ENCODE peak calls at places on chromosome 12, in four cellular contexts. H is esophagus squamous epithelium, Q is breast epithelium, C is IMR-90. D is an unnamed sample.
A peak's percentile ranks its signal among the peaks of the same experiment; 100 is the strongest.

GRCh38 chr12:114316076-114316475 is 89.9 kb downstream of the TBX5 start:
- DNase-seq in H (no peak), Q (no peak), C (peak; percentile 84), D (no peak)

GRCh38 chr12:100484178-100484886 is 10.7 kb downstream of the NR1H4 start:
- DNase-seq in H (no peak), Q (no peak), C (peak; percentile 40), D (no peak)

GRCh38 chr12:125187780-125188741 is 122.8 kb downstream of the AACS start:
- DNase-seq in H (no peak), Q (no peak), C (no peak), D (no peak)

GRCh38 chr12:51706206-51706605 is 115.2 kb downstream of the SCN8A start:
- DNase-seq in H (no peak), Q (no peak), C (no peak), D (no peak)

GRCh38 chr12:96989916-96990315 is 82.9 kb downstream of the NEDD1 start:
- DNase-seq in H (no peak), Q (no peak), C (no peak), D (no peak)

GRCh38 chr12:3727877-3728632 is 24.9 kb downstream of the CRACR2A start:
- DNase-seq in H (no peak), Q (no peak), C (peak; percentile 33), D (no peak)

GRCh38 chr12:10033783-10034381 is 3.4 kb downstream of the CLEC9A start:
- DNase-seq in H (no peak), Q (no peak), C (peak; percentile 18), D (no peak)

GRCh38 chr12:94689002-94689645 is 38.8 kb upstream of the TMCC3 start:
- DNase-seq in H (no peak), Q (no peak), C (peak; percentile 27), D (no peak)

GRCh38 chr12:47903927-47904646 is 707 bp downstream of the VDR start:
- DNase-seq in H (no peak), Q (no peak), C (peak; percentile 82), D (peak; percentile 83)

GRCh38 chr12:40146800-40147797 is 41.2 kb upstream of the SLC2A13 start:
- DNase-seq in H (no peak), Q (no peak), C (no peak), D (no peak)

GRCh38 chr12:121159467-121160307 is 27.0 kb downstream of the P2RX7 start:
- DNase-seq in H (no peak), Q (no peak), C (no peak), D (no peak)

GRCh38 chr12:100656806-100657205 is 83.3 kb downstream of the GAS2L3 start:
- DNase-seq in H (no peak), Q (no peak), C (no peak), D (no peak)

GRCh38 chr12:17016116-17016864 is 410.3 kb upstream of the LMO3 start:
- DNase-seq in H (no peak), Q (no peak), C (no peak), D (no peak)

GRCh38 chr12:88955541-88955940 is 375.3 kb upstream of the KITLG start:
- DNase-seq in H (no peak), Q (no peak), C (no peak), D (no peak)

GRCh38 chr12:124120718-124121117 is 147.7 kb downstream of the ZNF664 start:
- DNase-seq in H (no peak), Q (no peak), C (no peak), D (no peak)

GRCh38 chr12:46402451-46402850 is 29.9 kb upstream of the SLC38A2 start:
- DNase-seq in H (no peak), Q (no peak), C (peak; percentile 81), D (no peak)

GRCh38 chr12:76244298-76244697 is 103.9 kb downstream of the BBS10 start:
- DNase-seq in H (no peak), Q (no peak), C (no peak), D (no peak)

GRCh38 chr12:97968641-97969171 is 506.1 kb downstream of the RMST start:
- DNase-seq in H (no peak), Q (no peak), C (no peak), D (no peak)

GRCh38 chr12:94309348-94309747 is 150.3 kb downstream of the CEP83 start:
- DNase-seq in H (no peak), Q (no peak), C (no peak), D (no peak)

GRCh38 chr12:57772429-57773322 is at the start of gene EEF1AKMT3:
- DNase-seq in H (no peak), Q (peak; percentile 71), C (peak; percentile 35), D (peak; percentile 74)

GRCh38 chr12:13606290-13606689 is 375.1 kb downstream of the GRIN2B start:
- DNase-seq in H (no peak), Q (no peak), C (no peak), D (no peak)

GRCh38 chr12:81644503-81644902 is 114.6 kb downstream of the PPFIA2 start:
- DNase-seq in H (no peak), Q (no peak), C (peak; percentile 36), D (no peak)

GRCh38 chr12:3863756-3864155 is 9.4 kb downstream of the PARP11 start:
- DNase-seq in H (no peak), Q (no peak), C (no peak), D (no peak)

GRCh38 chr12:41576925-41577324 is 388.8 kb downstream of the PDZRN4 start:
- DNase-seq in H (no peak), Q (no peak), C (no peak), D (no peak)

GRCh38 chr12:61757831-61758505 is 502.2 kb upstream of the USP15 start:
- DNase-seq in H (no peak), Q (no peak), C (no peak), D (no peak)

GRCh38 chr12:56632701-56633464 is 2.8 kb upstream of the BAZ2A start:
- DNase-seq in H (no peak), Q (no peak), C (no peak), D (no peak)

GRCh38 chr12:57632369-57632897 is 568 bp downstream of the B4GALNT1 start:
- DNase-seq in H (no peak), Q (no peak), C (no peak), D (peak; percentile 68)

GRCh38 chr12:106227641-106228319 is 20.0 kb downstream of the CKAP4 start:
- DNase-seq in H (no peak), Q (no peak), C (no peak), D (peak; percentile 31)

GRCh38 chr12:122265433-122265832 is 861 bp downstream of the VPS33A start:
- DNase-seq in H (no peak), Q (no peak), C (no peak), D (no peak)

GRCh38 chr12:122265931-122266771 is at the start of gene VPS33A:
- DNase-seq in H (peak; percentile 75), Q (peak; percentile 98), C (peak; percentile 99), D (peak; percentile 97)
- TF ChIP-seq POLR2A in H (peak; percentile 16), Q (peak; percentile 31), C (peak; percentile 78), D (peak; percentile 57)

GRCh38 chr12:2348477-2348852 is 295.7 kb downstream of the CACNA1C start:
- DNase-seq in H (no peak), Q (no peak), C (peak; percentile 38), D (no peak)

GRCh38 chr12:2346405-2346804 is 293.6 kb downstream of the CACNA1C start:
- DNase-seq in H (no peak), Q (no peak), C (no peak), D (no peak)

GRCh38 chr12:2345902-2346301 is 293.1 kb downstream of the CACNA1C start:
- DNase-seq in H (no peak), Q (no peak), C (no peak), D (no peak)

GRCh38 chr12:2347844-2348476 is 295.2 kb downstream of the CACNA1C start:
- DNase-seq in H (no peak), Q (no peak), C (peak; percentile 42), D (no peak)

GRCh38 chr12:2347137-2347843 is 294.5 kb downstream of the CACNA1C start:
- DNase-seq in H (no peak), Q (no peak), C (no peak), D (no peak)
- H3K27ac ChIP-seq in H (peak overlapping the region; percentile 57), Q (peak overlapping the region; percentile 19), C (no peak overlapping the region), D (no peak overlapping the region)

GRCh38 chr12:6612652-6613014 is 5.5 kb upstream of the CHD4 start:
- DNase-seq in H (no peak), Q (no peak), C (no peak), D (no peak)

GRCh38 chr12:6612247-6612646 is 5.1 kb upstream of the CHD4 start:
- DNase-seq in H (no peak), Q (no peak), C (no peak), D (no peak)

GRCh38 chr12:6614513-6615177 is 7.5 kb upstream of the CHD4 start:
- DNase-seq in H (no peak), Q (no peak), C (no peak), D (no peak)

GRCh38 chr12:6613015-6613775 is 6.0 kb upstream of the CHD4 start:
- DNase-seq in H (no peak), Q (peak; percentile 82), C (peak; percentile 72), D (peak; percentile 80)

DNA sequence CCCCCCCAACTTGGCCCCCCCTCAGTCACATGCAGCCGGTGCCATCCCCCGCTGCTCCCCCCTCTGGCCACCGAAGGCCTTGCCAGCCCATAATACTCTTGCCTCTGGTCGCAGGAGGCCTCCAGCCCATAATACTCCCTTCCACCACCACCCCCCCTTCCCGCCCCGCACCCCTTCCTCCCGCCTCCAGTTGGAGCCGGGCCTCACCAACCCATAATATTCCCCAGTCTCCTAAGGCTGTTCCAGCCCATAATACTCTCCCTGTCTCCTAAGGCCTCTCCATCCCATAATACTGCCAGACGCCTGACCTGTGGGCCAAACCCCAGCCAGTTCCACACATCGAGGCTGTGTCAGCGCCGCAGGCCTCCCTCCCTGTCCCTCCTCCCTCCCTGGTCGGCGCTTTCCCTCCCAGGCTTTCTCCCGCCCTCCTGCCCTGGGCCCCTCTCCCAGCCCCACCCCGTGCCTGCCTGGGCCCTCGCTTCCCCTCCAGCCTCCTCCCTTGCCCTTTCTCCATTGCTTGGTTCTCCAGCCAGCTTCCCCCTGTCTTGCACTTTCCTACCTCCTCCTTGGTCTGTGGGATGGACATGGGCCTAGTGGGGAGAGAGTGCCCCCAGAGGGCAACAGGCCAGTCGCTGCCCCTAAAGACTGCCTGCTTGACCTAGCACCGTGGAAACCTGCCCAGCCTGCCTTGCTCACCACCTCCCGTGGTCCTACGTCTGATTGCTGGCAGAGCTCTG is 6.8 kb upstream of the CHD4 start:
- DNase-seq in H (peak; percentile 81), Q (peak; percentile 93), C (peak; percentile 99), D (peak; percentile 93)
- TF ChIP-seq POLR2A in H (no peak), Q (no peak), C (no peak), D (no peak)

GRCh38 chr12:53073881-53074280 is 5.3 kb downstream of the SPRYD3 start:
- DNase-seq in H (no peak), Q (no peak), C (no peak), D (no peak)
- H3K27ac ChIP-seq in H (peak overlapping the region; percentile 66), Q (peak overlapping the region; percentile 73), C (no peak overlapping the region), D (peak overlapping the region; percentile 46)

GRCh38 chr12:86826051-86826450 is 569.9 kb upstream of the MGAT4C start:
- DNase-seq in H (no peak), Q (no peak), C (no peak), D (no peak)
- TF ChIP-seq POLR2A in H (no peak), Q (no peak), C (no peak), D (no peak)

GRCh38 chr12:45243963-45244362 is 28.1 kb downstream of the ANO6 start:
- DNase-seq in H (no peak), Q (no peak), C (no peak), D (no peak)
- H3K27ac ChIP-seq in H (peak overlapping the region; percentile 20), Q (no peak overlapping the region), C (no peak overlapping the region), D (no peak overlapping the region)